ENCODE peak calls at places on chromosomes 13 and 19, in ten cellular contexts. Q is Peyer's patch, L is mesenchymal stem cell, X is HL-60, D is H9, E is neuronal stem cell, M is left lung, S is AG04450, B is aorta, N is IMR-90. I is an unnamed sample.

GRCh38 chr13:101919541-101920306 is 467.2 kb downstream of the ITGBL1 start:
- DNase-seq in Q (no peak), L (peak; percentile 42), X (no peak), D (peak; percentile 73), E (peak; percentile 56), M (peak; percentile 31), S (no peak), B (peak; percentile 80), N (peak; percentile 10), I (peak; percentile 90)

GRCh38 chr19:54335164-54335563 is 3.8 kb downstream of the LILRA4 start:
- DNase-seq in Q (no peak), L (no peak), X (no peak), D (no peak), E (no peak), M (no peak), S (no peak), B (no peak), N (no peak), I (no peak)

GRCh38 chr13:94007072-94007471 is 472.4 kb downstream of the DCT start:
- DNase-seq in Q (no peak), L (no peak), X (no peak), D (no peak), E (no peak), M (no peak), S (no peak), B (no peak), N (no peak), I (no peak)

GRCh38 chr13:113299951-113300350 is 2.9 kb downstream of the LAMP1 start:
- DNase-seq in Q (no peak), L (peak; percentile 33), X (no peak), D (no peak), E (no peak), M (no peak), S (no peak), B (no peak), N (no peak), I (peak; percentile 14)

GRCh38 chr19:10089801-10090375 is 3.8 kb downstream of the SHFL start:
- DNase-seq in Q (no peak), L (no peak), X (no peak), D (no peak), E (no peak), M (no peak), S (no peak), B (no peak), N (no peak), I (peak; percentile 82)

GRCh38 chr19:17125728-17126677 is 50.4 kb downstream of the MYO9B start:
- DNase-seq in Q (peak; percentile 84), L (peak; percentile 33), X (peak; percentile 96), D (no peak), E (no peak), M (peak; percentile 84), S (no peak), B (peak; percentile 90), N (peak; percentile 25), I (peak; percentile 82)

GRCh38 chr13:110412132-110412912 is 105.2 kb downstream of the COL4A2 start:
- DNase-seq in Q (peak; percentile 47), L (peak; percentile 100), X (peak; percentile 70), D (peak; percentile 82), E (peak; percentile 56), M (peak; percentile 82), S (peak; percentile 98), B (peak; percentile 93), N (peak; percentile 100), I (peak; percentile 96)

GRCh38 chr13:113742000-113742441 is 17.0 kb upstream of the TMEM255B start:
- DNase-seq in Q (no peak), L (peak; percentile 19), X (peak; percentile 92), D (peak; percentile 63), E (no peak), M (peak; percentile 71), S (no peak), B (peak; percentile 76), N (peak; percentile 50), I (peak; percentile 96)

GRCh38 chr13:20230913-20231838 is 943 bp downstream of the GJB6 start:
- DNase-seq in Q (no peak), L (no peak), X (peak; percentile 27), D (peak; percentile 54), E (no peak), M (no peak), S (no peak), B (no peak), N (no peak), I (peak; percentile 82)

GRCh38 chr19:11142528-11143171 is 12.9 kb downstream of the SPC24 start:
- DNase-seq in Q (peak; percentile 41), L (peak; percentile 96), X (no peak), D (peak; percentile 92), E (peak; percentile 57), M (peak; percentile 89), S (peak; percentile 92), B (peak; percentile 98), N (peak; percentile 95), I (peak; percentile 98)

GRCh38 chr13:51601601-51602348 is 17.5 kb downstream of the WDFY2 start:
- DNase-seq in Q (no peak), L (no peak), X (no peak), D (no peak), E (no peak), M (no peak), S (no peak), B (no peak), N (no peak), I (no peak)

GRCh38 chr13:22235950-22236290 is 565.0 kb downstream of the FGF9 start:
- DNase-seq in Q (no peak), L (no peak), X (no peak), D (peak; percentile 64), E (no peak), M (no peak), S (no peak), B (no peak), N (no peak), I (no peak)

GRCh38 chr13:103371271-103371670 is 305.1 kb upstream of the SLC10A2 start:
- DNase-seq in Q (no peak), L (no peak), X (no peak), D (no peak), E (no peak), M (no peak), S (no peak), B (no peak), N (no peak), I (no peak)

GRCh38 chr13:74251778-74252519 is 117.7 kb upstream of the KLF12 start:
- DNase-seq in Q (no peak), L (no peak), X (no peak), D (no peak), E (no peak), M (no peak), S (no peak), B (no peak), N (no peak), I (no peak)

GRCh38 chr13:23321534-23322241 is 111.8 kb downstream of the SACS start:
- DNase-seq in Q (no peak), L (peak; percentile 93), X (no peak), D (no peak), E (no peak), M (peak; percentile 51), S (peak; percentile 67), B (peak; percentile 92), N (peak; percentile 94), I (peak; percentile 88)

GRCh38 chr13:37708101-37708500 is 109.5 kb upstream of the POSTN start:
- DNase-seq in Q (no peak), L (no peak), X (no peak), D (no peak), E (no peak), M (no peak), S (no peak), B (no peak), N (no peak), I (no peak)

GRCh38 chr19:44912854-44913253 is 1.6 kb upstream of the APOC1 start:
- DNase-seq in Q (no peak), L (no peak), X (no peak), D (no peak), E (no peak), M (peak; percentile 79), S (no peak), B (no peak), N (no peak), I (peak; percentile 32)

DNA sequence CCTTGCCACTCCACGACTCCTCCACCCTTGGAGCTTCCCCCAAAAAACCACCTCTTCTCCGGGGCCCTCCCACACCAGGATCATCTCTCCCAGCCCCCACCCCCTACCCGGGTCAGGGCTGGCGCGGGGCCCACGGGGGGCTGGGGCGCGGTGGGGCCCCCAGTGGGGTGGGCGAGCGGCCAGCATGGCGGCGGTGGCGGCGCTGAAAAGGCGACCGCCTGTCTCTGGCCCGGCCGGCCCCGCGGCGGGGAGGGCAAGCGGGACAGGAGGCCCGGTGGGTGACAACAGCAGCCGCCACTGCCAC is 850 bp downstream of the DYRK1B start:
- DNase-seq in Q (no peak), L (no peak), X (no peak), D (no peak), E (no peak), M (no peak), S (no peak), B (no peak), N (no peak), I (no peak)
- H3K27ac ChIP-seq in Q (peak overlapping the region; percentile 79), L (peak overlapping the region; percentile 47), X (no peak overlapping the region), D (no peak overlapping the region), E (peak overlapping the region; percentile 63), M (peak overlapping the region; percentile 93), S (no peak overlapping the region), B (no peak overlapping the region), N (peak overlapping the region; percentile 51), I (peak overlapping the region; percentile 70)

DNA sequence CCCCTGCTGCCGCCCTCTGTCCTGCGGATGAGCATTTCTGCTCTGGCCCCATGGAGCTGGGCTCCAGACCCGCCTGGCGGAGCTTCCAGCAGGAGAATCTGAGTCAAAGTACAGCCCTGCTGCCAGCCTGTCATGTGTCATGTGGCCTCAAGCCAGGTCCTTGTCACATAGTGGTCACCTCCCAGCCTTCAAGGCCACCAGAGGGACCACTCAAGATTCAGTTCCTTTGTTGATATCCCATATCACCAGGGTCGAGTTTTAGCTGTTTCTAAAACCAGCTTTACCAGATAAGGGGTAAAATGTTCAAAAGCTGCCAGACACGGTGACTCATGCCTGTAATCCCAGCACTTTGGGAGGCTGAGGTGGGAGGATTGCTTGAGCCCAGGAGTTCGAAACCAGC is 13.4 kb downstream of the THOP1 start:
- DNase-seq in Q (no peak), L (no peak), X (no peak), D (no peak), E (no peak), M (no peak), S (no peak), B (no peak), N (peak; percentile 7), I (peak; percentile 90)
- H3K27ac ChIP-seq in Q (no peak overlapping the region), L (no peak overlapping the region), X (no peak overlapping the region), D (no peak overlapping the region), E (no peak overlapping the region), M (no peak overlapping the region), S (no peak overlapping the region), B (no peak overlapping the region), N (no peak overlapping the region), I (no peak overlapping the region)

GRCh38 chr19:21321996-21322395 is 7.2 kb downstream of the ZNF708 start:
- DNase-seq in Q (no peak), L (peak; percentile 26), X (no peak), D (no peak), E (no peak), M (no peak), S (no peak), B (no peak), N (no peak), I (no peak)
- H3K27ac ChIP-seq in Q (no peak overlapping the region), L (no peak overlapping the region), X (no peak overlapping the region), D (no peak overlapping the region), E (no peak overlapping the region), M (no peak overlapping the region), S (no peak overlapping the region), B (no peak overlapping the region), N (no peak overlapping the region), I (peak overlapping the region; percentile 62)

DNA sequence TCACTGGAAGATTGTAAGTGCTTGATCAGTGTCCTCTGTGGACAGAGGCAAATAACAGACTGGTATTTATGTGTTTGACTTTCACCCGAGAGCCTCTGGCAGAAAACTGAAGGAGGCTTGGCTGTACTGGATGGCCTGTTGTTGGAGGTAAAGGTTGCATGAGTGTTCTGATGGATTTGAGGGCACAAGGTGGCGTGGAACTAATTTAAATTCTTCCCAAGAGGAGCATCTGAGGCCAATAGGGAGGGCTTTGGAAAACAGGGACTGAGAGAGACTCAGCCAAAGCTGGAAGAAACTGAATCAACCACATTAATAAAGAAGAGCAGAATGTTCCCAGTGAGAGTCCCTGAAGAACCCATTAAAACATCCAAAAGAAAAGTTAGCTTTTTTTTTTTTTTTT is 194.6 kb downstream of the DCLK1 start:
- DNase-seq in Q (no peak), L (no peak), X (no peak), D (no peak), E (no peak), M (no peak), S (no peak), B (no peak), N (no peak), I (peak; percentile 27)
- H3K27ac ChIP-seq in Q (no peak overlapping the region), L (no peak overlapping the region), X (no peak overlapping the region), D (no peak overlapping the region), E (no peak overlapping the region), M (no peak overlapping the region), S (no peak overlapping the region), B (no peak overlapping the region), N (no peak overlapping the region), I (no peak overlapping the region)

I was measured in osteoblast.